ENCODE peak calls at places on chromosomes 13 and 19, in eight cellular contexts. C is activated naive CD4-positive, alpha-beta T cell treated with anti-CD3 and anti-CD28 coated beads, Interleukin-2, amount 10 ng/mL, durations not matched to agents 7 days and 5 days; G is sigmoid colon; X is GM20000; J is dorsolateral prefrontal cortex; R is activated T-cell treated with anti-CD3 and anti-CD28 coated beads, Interleukin-2, amount 50 U/mL, for 72 hours; H is activated CD4-positive, alpha-beta T cell treated with anti-CD3 and anti-CD28 coated beads, Interleukin-2, amount 10 ng/mL, durations not matched to agents 24 days and 14 days; I is CD8-positive, alpha-beta memory T cell. O is an unnamed sample.

GRCh38 chr13:81990652-81991051 is 1649.7 kb upstream of the SPRY2 start:
- DNase-seq in R (no peak), G (no peak), J (no peak), C (no peak), I (no peak), X (no peak), H (no peak), O (no peak)

GRCh38 chr13:77555246-77555645 is 19.7 kb downstream of the SCEL start:
- DNase-seq in R (no peak), G (no peak), I (no peak), J (no peak), X (no peak), H (no peak), C (no peak), O (no peak)

GRCh38 chr19:3118232-3119070 is 17.4 kb upstream of the GNA15 start:
- DNase-seq in R (no peak), J (no peak), H (no peak), C (no peak), X (no peak), G (no peak), I (no peak), O (no peak)

GRCh38 chr19:55113570-55114039 is 3.8 kb downstream of the PPP1R12C start:
- DNase-seq in J (no peak), R (no peak), C (no peak), X (peak), H (no peak), G (peak), I (no peak), O (peak)

GRCh38 chr19:2888739-2889224 is 11.9 kb upstream of the ZNF57 start:
- DNase-seq in I (peak), R (peak), H (no peak), G (no peak), C (peak), X (no peak), J (peak), O (peak)

GRCh38 chr13:33582121-33582520 is 235.8 kb upstream of the RFC3 start:
- DNase-seq in R (no peak), I (no peak), H (no peak), J (no peak), G (no peak), C (no peak), X (no peak), O (no peak)

GRCh38 chr19:45641274-45642105 is 2.3 kb upstream of the EML2 start:
- DNase-seq in C (peak), R (peak), J (no peak), G (peak), I (peak), X (peak), H (peak), O (peak)

GRCh38 chr13:85657942-85658341 is 141.3 kb downstream of the SLITRK6 start:
- DNase-seq in R (no peak), C (no peak), H (no peak), I (no peak), J (no peak), G (no peak), X (no peak), O (no peak)

GRCh38 chr13:66780814-66781213 is 449.3 kb downstream of the PCDH9 start:
- DNase-seq in R (no peak), C (no peak), H (no peak), I (no peak), X (no peak), G (no peak), J (no peak), O (no peak)

GRCh38 chr13:74206061-74206561 is 71.9 kb upstream of the KLF12 start:
- DNase-seq in C (no peak), J (no peak), I (no peak), R (no peak), H (no peak), X (no peak), G (no peak), O (peak)

GRCh38 chr13:80955487-80955886 is 614.6 kb upstream of the SPRY2 start:
- DNase-seq in C (no peak), R (no peak), G (no peak), H (no peak), I (no peak), J (no peak), X (no peak), O (no peak)

GRCh38 chr19:11657307-11657706 is 60.0 kb downstream of the ZNF627 start:
- DNase-seq in X (no peak), R (no peak), H (no peak), I (no peak), J (no peak), C (no peak), G (no peak), O (no peak)

GRCh38 chr19:53537126-53537522 is 821 bp upstream of the ZNF331 start:
- DNase-seq in R (no peak), I (peak), X (no peak), G (no peak), J (no peak), H (no peak), C (peak), O (peak)

GRCh38 chr13:40115456-40115855 is 460.0 kb downstream of the COG6 start:
- DNase-seq in C (no peak), R (no peak), I (no peak), G (no peak), H (no peak), X (no peak), J (no peak), O (no peak)

GRCh38 chr13:31982124-31982523 is 49.5 kb upstream of the FRY start:
- DNase-seq in G (no peak), I (no peak), X (no peak), R (no peak), J (no peak), C (no peak), H (no peak), O (peak)

GRCh38 chr13:40152145-40152544 is 496.7 kb downstream of the COG6 start:
- DNase-seq in R (no peak), H (no peak), G (no peak), C (no peak), J (no peak), I (no peak), X (no peak), O (no peak)

GRCh38 chr13:91112191-91112579 is 235.3 kb upstream of the MIR17HG start:
- DNase-seq in I (no peak), J (no peak), R (no peak), H (no peak), X (no peak), C (no peak), G (no peak), O (no peak)

GRCh38 chr19:8438236-8438635 is 6.5 kb upstream of the HNRNPM start:
- DNase-seq in X (no peak), I (no peak), H (no peak), R (no peak), J (no peak), C (no peak), G (no peak), O (peak)

GRCh38 chr19:58399903-58400637 is 4.6 kb downstream of the RNF225 start:
- DNase-seq in R (no peak), J (peak), G (peak), C (no peak), X (no peak), I (no peak), H (peak), O (no peak)

GRCh38 chr13:23992722-23993438 is 95.6 kb upstream of the C1QTNF9B start:
- DNase-seq in C (no peak), X (no peak), G (no peak), I (no peak), R (no peak), J (peak), H (no peak), O (no peak)

GRCh38 chr13:72384879-72385278 is 342.6 kb downstream of the MZT1 start:
- DNase-seq in I (no peak), C (no peak), X (no peak), H (no peak), R (no peak), G (no peak), J (no peak), O (peak)

GRCh38 chr13:105670179-105671015 is 865.1 kb downstream of the EFNB2 start:
- DNase-seq in R (no peak), G (no peak), I (no peak), X (no peak), C (no peak), J (no peak), H (no peak), O (no peak)

O was measured in trophoblast cell.